ENCODE peak calls at places on chromosomes 6 and 20, in seven cellular contexts. One of them, this sample, is unnamed.

GRCh38 chr6:41286544-41287346 is at the start of gene TREM1:
- DNase-seq in HS-5: peak; percentile 31
- DNase-seq in K562: no peak
- DNase-seq in activated T-helper 1 cell treated with anti-CD3 and anti-CD28 coated beads, Interleukin-2, amount 50 U/mL, for 16 hours: no peak
- DNase-seq in WTC11: no peak
- DNase-seq in AG09319: no peak
- DNase-seq in pancreas: no peak
- DNase-seq in this sample: peak; percentile 80

GRCh38 chr6:156773935-156774871 is 3.0 kb upstream of the ARID1B start:
- DNase-seq in HS-5: no peak
- DNase-seq in K562: no peak
- DNase-seq in activated T-helper 1 cell treated with anti-CD3 and anti-CD28 coated beads, Interleukin-2, amount 50 U/mL, for 16 hours: no peak
- DNase-seq in WTC11: no peak
- DNase-seq in AG09319: no peak
- DNase-seq in pancreas: no peak
- DNase-seq in this sample: no peak

GRCh38 chr20:12928358-12928754 is 80.4 kb upstream of the SPTLC3 start:
- DNase-seq in HS-5: no peak
- DNase-seq in K562: no peak
- DNase-seq in activated T-helper 1 cell treated with anti-CD3 and anti-CD28 coated beads, Interleukin-2, amount 50 U/mL, for 16 hours: no peak
- DNase-seq in WTC11: no peak
- DNase-seq in AG09319: no peak
- DNase-seq in pancreas: no peak
- DNase-seq in this sample: peak; percentile 6

GRCh38 chr6:47307362-47308222 is 2.1 kb downstream of the TNFRSF21 start:
- DNase-seq in HS-5: no peak
- DNase-seq in K562: no peak
- DNase-seq in activated T-helper 1 cell treated with anti-CD3 and anti-CD28 coated beads, Interleukin-2, amount 50 U/mL, for 16 hours: no peak
- DNase-seq in WTC11: no peak
- DNase-seq in AG09319: no peak
- DNase-seq in pancreas: no peak
- DNase-seq in this sample: no peak

GRCh38 chr6:160974304-160974771 is 17.2 kb upstream of the MAP3K4 start:
- DNase-seq in HS-5: peak; percentile 89
- DNase-seq in K562: no peak
- DNase-seq in activated T-helper 1 cell treated with anti-CD3 and anti-CD28 coated beads, Interleukin-2, amount 50 U/mL, for 16 hours: no peak
- DNase-seq in WTC11: no peak
- DNase-seq in AG09319: peak; percentile 83
- DNase-seq in pancreas: peak; percentile 21
- DNase-seq in this sample: peak; percentile 89

GRCh38 chr6:124334359-124334758 is 530.7 kb downstream of the NKAIN2 start:
- DNase-seq in HS-5: no peak
- DNase-seq in K562: no peak
- DNase-seq in activated T-helper 1 cell treated with anti-CD3 and anti-CD28 coated beads, Interleukin-2, amount 50 U/mL, for 16 hours: no peak
- DNase-seq in WTC11: no peak
- DNase-seq in AG09319: no peak
- DNase-seq in pancreas: no peak
- DNase-seq in this sample: no peak

GRCh38 chr6:8623441-8623840 is 188.1 kb upstream of the SLC35B3 start:
- DNase-seq in HS-5: no peak
- DNase-seq in K562: no peak
- DNase-seq in activated T-helper 1 cell treated with anti-CD3 and anti-CD28 coated beads, Interleukin-2, amount 50 U/mL, for 16 hours: no peak
- DNase-seq in WTC11: no peak
- DNase-seq in AG09319: no peak
- DNase-seq in pancreas: no peak
- DNase-seq in this sample: no peak

GRCh38 chr6:13709698-13710551 is 1.7 kb downstream of the RANBP9 start:
- DNase-seq in HS-5: no peak
- DNase-seq in K562: peak; percentile 63
- DNase-seq in activated T-helper 1 cell treated with anti-CD3 and anti-CD28 coated beads, Interleukin-2, amount 50 U/mL, for 16 hours: no peak
- DNase-seq in WTC11: no peak
- DNase-seq in AG09319: no peak
- DNase-seq in pancreas: no peak
- DNase-seq in this sample: peak; percentile 71

GRCh38 chr6:14310955-14311354 is 193.4 kb downstream of the CD83 start:
- DNase-seq in HS-5: no peak
- DNase-seq in K562: no peak
- DNase-seq in activated T-helper 1 cell treated with anti-CD3 and anti-CD28 coated beads, Interleukin-2, amount 50 U/mL, for 16 hours: no peak
- DNase-seq in WTC11: no peak
- DNase-seq in AG09319: no peak
- DNase-seq in pancreas: peak; percentile 36
- DNase-seq in this sample: no peak

GRCh38 chr20:39935921-39936320 is 753.1 kb downstream of the MAFB start:
- DNase-seq in HS-5: no peak
- DNase-seq in K562: no peak
- DNase-seq in activated T-helper 1 cell treated with anti-CD3 and anti-CD28 coated beads, Interleukin-2, amount 50 U/mL, for 16 hours: no peak
- DNase-seq in WTC11: no peak
- DNase-seq in AG09319: no peak
- DNase-seq in pancreas: no peak
- DNase-seq in this sample: no peak

GRCh38 chr6:134421496-134421895 is 103.6 kb upstream of the SGK1 start:
- DNase-seq in HS-5: peak; percentile 37
- DNase-seq in K562: no peak
- DNase-seq in activated T-helper 1 cell treated with anti-CD3 and anti-CD28 coated beads, Interleukin-2, amount 50 U/mL, for 16 hours: no peak
- DNase-seq in WTC11: no peak
- DNase-seq in AG09319: no peak
- DNase-seq in pancreas: no peak
- DNase-seq in this sample: peak; percentile 84

GRCh38 chr20:38229376-38230252 is 30.9 kb downstream of the KIAA1755 start:
- DNase-seq in HS-5: no peak
- DNase-seq in K562: peak; percentile 51
- DNase-seq in activated T-helper 1 cell treated with anti-CD3 and anti-CD28 coated beads, Interleukin-2, amount 50 U/mL, for 16 hours: no peak
- DNase-seq in WTC11: no peak
- DNase-seq in AG09319: no peak
- DNase-seq in pancreas: no peak
- DNase-seq in this sample: peak; percentile 62

GRCh38 chr20:37357481-37358365 is 11.8 kb downstream of the SRC start:
- DNase-seq in HS-5: no peak
- DNase-seq in K562: no peak
- DNase-seq in activated T-helper 1 cell treated with anti-CD3 and anti-CD28 coated beads, Interleukin-2, amount 50 U/mL, for 16 hours: no peak
- DNase-seq in WTC11: no peak
- DNase-seq in AG09319: no peak
- DNase-seq in pancreas: no peak
- DNase-seq in this sample: no peak

GRCh38 chr20:8744228-8744844 is 324.6 kb upstream of the PLCB4 start:
- DNase-seq in HS-5: no peak
- DNase-seq in K562: no peak
- DNase-seq in activated T-helper 1 cell treated with anti-CD3 and anti-CD28 coated beads, Interleukin-2, amount 50 U/mL, for 16 hours: no peak
- DNase-seq in WTC11: no peak
- DNase-seq in AG09319: no peak
- DNase-seq in pancreas: no peak
- DNase-seq in this sample: peak; percentile 11

GRCh38 chr6:21887301-21888185 is 294.0 kb downstream of the SOX4 start:
- DNase-seq in HS-5: no peak
- DNase-seq in K562: no peak
- DNase-seq in activated T-helper 1 cell treated with anti-CD3 and anti-CD28 coated beads, Interleukin-2, amount 50 U/mL, for 16 hours: no peak
- DNase-seq in WTC11: no peak
- DNase-seq in AG09319: no peak
- DNase-seq in pancreas: no peak
- DNase-seq in this sample: no peak

GRCh38 chr6:157911786-157912185 is 69.9 kb upstream of the SYNJ2 start:
- DNase-seq in HS-5: no peak
- DNase-seq in K562: no peak
- DNase-seq in activated T-helper 1 cell treated with anti-CD3 and anti-CD28 coated beads, Interleukin-2, amount 50 U/mL, for 16 hours: no peak
- DNase-seq in WTC11: no peak
- DNase-seq in AG09319: no peak
- DNase-seq in pancreas: no peak
- DNase-seq in this sample: no peak

This sample was measured in ELR.